ENCODE peak calls at places on chromosome 20, in eight cellular contexts. V is kidney, Z is HCT116, C is astrocyte, T is IMR-90, J is DND-41, H is SK-N-SH, S is mammary epithelial cell. O is an unnamed sample.
A peak's percentile ranks its signal among the peaks of the same experiment; 100 is the strongest.

GRCh38 chr20:49786671-49787370 is 25.8 kb upstream of the SLC9A8 start:
- DNase-seq in V (no peak), Z (no peak), C (no peak), T (peak; percentile 20), J (no peak), H (no peak), S (no peak), O (peak; percentile 63)

GRCh38 chr20:14919473-14920157 is 582.2 kb upstream of the FLRT3 start:
- DNase-seq in V (peak; percentile 75), Z (peak; percentile 6), C (no peak), T (no peak), J (no peak), H (no peak), S (peak; percentile 72), O (peak; percentile 93)

GRCh38 chr20:8151371-8151770 is 19.3 kb downstream of the PLCB1 start:
- DNase-seq in V (no peak), Z (no peak), C (peak; percentile 75), T (no peak), J (no peak), H (no peak), S (no peak), O (no peak)

GRCh38 chr20:36461600-36462439 is 79.5 kb upstream of the MYL9 start:
- DNase-seq in V (peak; percentile 91), Z (no peak), C (no peak), T (peak; percentile 42), J (peak; percentile 66), H (peak; percentile 78), S (peak; percentile 34), O (peak; percentile 77)

GRCh38 chr20:38875170-38875993 is 50.8 kb upstream of the FAM83D start:
- DNase-seq in V (no peak), Z (no peak), C (no peak), T (no peak), J (peak; percentile 83), H (peak; percentile 74), S (no peak), O (no peak)

GRCh38 chr20:14481863-14482262 is 144.5 kb upstream of the FLRT3 start:
- DNase-seq in V (no peak), Z (no peak), C (peak; percentile 45), T (peak; percentile 92), J (no peak), H (no peak), S (peak; percentile 77), O (peak; percentile 75)

GRCh38 chr20:3483784-3484183 is 13.0 kb downstream of the ATRN start:
- DNase-seq in V (no peak), Z (no peak), C (peak; percentile 8), T (peak; percentile 40), J (no peak), H (no peak), S (no peak), O (peak; percentile 19)

GRCh38 chr20:35318502-35319157 is 26.4 kb upstream of the FAM83C start:
- DNase-seq in V (no peak), Z (peak; percentile 89), C (peak; percentile 91), T (peak; percentile 90), J (no peak), H (no peak), S (peak; percentile 98), O (peak; percentile 54)

GRCh38 chr20:17648306-17648646 is 33.8 kb downstream of the RRBP1 start:
- DNase-seq in V (no peak), Z (no peak), C (no peak), T (no peak), J (no peak), H (no peak), S (no peak), O (no peak)

GRCh38 chr20:2742431-2742830 is 49.9 kb downstream of the EBF4 start:
- DNase-seq in V (no peak), Z (no peak), C (no peak), T (no peak), J (no peak), H (no peak), S (no peak), O (no peak)

GRCh38 chr20:13430346-13431002 is 208.3 kb downstream of the TASP1 start:
- DNase-seq in V (no peak), Z (peak; percentile 15), C (peak; percentile 82), T (peak; percentile 29), J (peak; percentile 70), H (no peak), S (peak; percentile 47), O (no peak)

GRCh38 chr20:21395666-21396044 is 1.7 kb downstream of the NKX2-4 start:
- DNase-seq in V (peak; percentile 60), Z (no peak), C (no peak), T (no peak), J (no peak), H (no peak), S (no peak), O (no peak)

GRCh38 chr20:50399917-50400704 is 110.1 kb upstream of the PTPN1 start:
- DNase-seq in V (peak; percentile 37), Z (no peak), C (no peak), T (peak; percentile 60), J (no peak), H (no peak), S (peak; percentile 44), O (no peak)

GRCh38 chr20:20487811-20488210 is 119.9 kb downstream of the INSM1 start:
- DNase-seq in V (no peak), Z (no peak), C (peak; percentile 91), T (peak; percentile 38), J (no peak), H (no peak), S (peak; percentile 81), O (no peak)

GRCh38 chr20:23507346-23507745 is 16.4 kb downstream of the CST8 start:
- DNase-seq in V (no peak), Z (no peak), C (no peak), T (no peak), J (no peak), H (no peak), S (no peak), O (no peak)

GRCh38 chr20:49893242-49894072 is 21.9 kb downstream of the SPATA2 start:
- DNase-seq in V (no peak), Z (no peak), C (no peak), T (peak; percentile 14), J (no peak), H (no peak), S (no peak), O (no peak)

GRCh38 chr20:24160563-24161355 is 172.2 kb upstream of the GGTLC1 start:
- DNase-seq in V (no peak), Z (no peak), C (peak; percentile 66), T (peak; percentile 63), J (peak; percentile 57), H (peak; percentile 59), S (peak; percentile 43), O (peak; percentile 88)

GRCh38 chr20:43765933-43766332 is 39.1 kb upstream of the GTSF1L start:
- DNase-seq in V (no peak), Z (no peak), C (no peak), T (no peak), J (no peak), H (no peak), S (no peak), O (no peak)

GRCh38 chr20:24102290-24102689 is 113.7 kb upstream of the GGTLC1 start:
- DNase-seq in V (no peak), Z (no peak), C (no peak), T (no peak), J (peak; percentile 34), H (no peak), S (no peak), O (no peak)

GRCh38 chr20:49989234-49990065 is 6.7 kb downstream of the SNAI1 start:
- DNase-seq in V (peak; percentile 91), Z (no peak), C (peak; percentile 85), T (peak; percentile 87), J (no peak), H (peak; percentile 71), S (no peak), O (peak; percentile 75)

GRCh38 chr20:38393259-38393658 is 41.9 kb downstream of the SNHG17 start:
- DNase-seq in V (no peak), Z (no peak), C (no peak), T (no peak), J (no peak), H (peak; percentile 53), S (no peak), O (no peak)

GRCh38 chr20:11445161-11445560 is 472.5 kb upstream of the BTBD3 start:
- DNase-seq in V (no peak), Z (no peak), C (no peak), T (no peak), J (no peak), H (no peak), S (no peak), O (no peak)

GRCh38 chr20:51678041-51678697 is 90.0 kb downstream of the ATP9A start:
- DNase-seq in V (no peak), Z (no peak), C (peak; percentile 12), T (no peak), J (no peak), H (peak; percentile 84), S (no peak), O (no peak)

GRCh38 chr20:37356387-37356786 is 10.4 kb downstream of the SRC start:
- DNase-seq in V (no peak), Z (no peak), C (no peak), T (no peak), J (no peak), H (peak; percentile 68), S (peak; percentile 59), O (no peak)

GRCh38 chr20:33444797-33445560 is 1.4 kb upstream of the SNTA1 start:
- DNase-seq in V (no peak), Z (no peak), C (no peak), T (no peak), J (peak; percentile 38), H (no peak), S (no peak), O (no peak)

GRCh38 chr20:32135983-32136515 is 26.5 kb downstream of the TM9SF4 start:
- DNase-seq in V (no peak), Z (no peak), C (no peak), T (no peak), J (no peak), H (no peak), S (no peak), O (no peak)
- H3K9ac ChIP-seq in V (no peak overlapping the region), Z (no peak overlapping the region), C (no peak overlapping the region), T (no peak overlapping the region), J (no peak overlapping the region), H (no peak overlapping the region), S (no peak overlapping the region), O (no peak overlapping the region)

GRCh38 chr20:671252-672030 is 4.2 kb downstream of the SCRT2 start:
- DNase-seq in V (no peak), Z (no peak), C (no peak), T (no peak), J (no peak), H (no peak), S (no peak), O (no peak)
- H3K9ac ChIP-seq in V (no peak overlapping the region), Z (no peak overlapping the region), C (no peak overlapping the region), T (no peak overlapping the region), J (no peak overlapping the region), H (no peak overlapping the region), S (no peak overlapping the region), O (no peak overlapping the region)

DNA sequence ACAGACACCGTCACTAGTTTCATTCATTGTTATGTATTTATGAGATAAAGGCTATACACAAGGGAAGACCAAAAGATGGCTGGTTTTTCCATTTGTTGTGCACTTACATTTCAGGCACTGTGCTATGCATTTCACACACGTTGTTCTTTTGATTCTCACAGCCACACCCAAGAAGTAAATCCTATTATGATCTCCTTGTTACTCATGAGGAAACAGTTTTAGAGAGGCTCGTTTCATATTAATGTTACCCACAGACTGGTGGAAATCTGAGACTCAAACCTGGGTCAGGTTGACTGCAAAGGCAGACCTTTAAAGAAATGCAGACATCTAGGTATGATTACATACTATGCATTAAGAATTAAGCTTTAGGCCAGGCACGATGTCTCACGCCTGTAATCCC is 34.9 kb downstream of the SHLD1 start:
- DNase-seq in V (no peak), Z (no peak), C (no peak), T (no peak), J (no peak), H (no peak), S (peak; percentile 19), O (no peak)
- H3K9ac ChIP-seq in V (no peak overlapping the region), Z (no peak overlapping the region), C (no peak overlapping the region), T (no peak overlapping the region), J (no peak overlapping the region), H (no peak overlapping the region), S (no peak overlapping the region), O (no peak overlapping the region)

GRCh38 chr20:58518896-58519593 is 3.8 kb upstream of the APCDD1L start:
- DNase-seq in V (no peak), Z (no peak), C (no peak), T (no peak), J (no peak), H (no peak), S (no peak), O (no peak)
- H3K9ac ChIP-seq in V (no peak overlapping the region), Z (no peak overlapping the region), C (no peak overlapping the region), T (no peak overlapping the region), J (no peak overlapping the region), H (no peak overlapping the region), S (no peak overlapping the region), O (no peak overlapping the region)

O was measured in adipocyte.